ENCODE peak calls at places on chromosome 3, in four cellular contexts. Z is uterus, F is AML-193, T is heart right ventricle. E is an unnamed sample.
A peak's percentile ranks its signal among the peaks of the same experiment; 100 is the strongest.

GRCh38 chr3:69097407-69098086 is 12.8 kb downstream of the ARL6IP5 start:
- DNase-seq in F (peak; percentile 56), Z (no peak), T (no peak), E (no peak)

GRCh38 chr3:70281663-70282062 is 30.8 kb downstream of the MDFIC2 start:
- DNase-seq in Z (no peak), F (no peak), T (no peak), E (no peak)

GRCh38 chr3:78963771-78964170 is 804.0 kb downstream of the ROBO1 start:
- DNase-seq in T (no peak), Z (no peak), F (no peak), E (no peak)

GRCh38 chr3:85185495-85185894 is 226.7 kb downstream of the CADM2 start:
- DNase-seq in F (no peak), Z (no peak), T (no peak), E (no peak)

GRCh38 chr3:65936908-65937638 is 101.6 kb downstream of the MAGI1 start:
- DNase-seq in F (no peak), T (peak; percentile 43), Z (peak; percentile 26), E (no peak)

GRCh38 chr3:114892117-114892870 is 254.8 kb downstream of the ZBTB20 start:
- DNase-seq in F (no peak), T (no peak), Z (no peak), E (no peak)

GRCh38 chr3:8204846-8205624 is 296.6 kb upstream of the LMCD1 start:
- DNase-seq in Z (no peak), T (no peak), F (no peak), E (no peak)

GRCh38 chr3:172666181-172666872 is 44.5 kb downstream of the NCEH1 start:
- DNase-seq in Z (no peak), F (no peak), T (no peak), E (no peak)

GRCh38 chr3:157335677-157336076 is 101.0 kb upstream of the PTX3 start:
- DNase-seq in Z (no peak), F (no peak), T (no peak), E (no peak)

GRCh38 chr3:186054481-186055399 is 54.1 kb downstream of the ETV5 start:
- DNase-seq in Z (no peak), T (no peak), F (no peak), E (no peak)

GRCh38 chr3:110123929-110124328 is 786.6 kb upstream of the DPPA4 start:
- DNase-seq in F (no peak), Z (no peak), T (no peak), E (no peak)

GRCh38 chr3:72665701-72666443 is 182.4 kb downstream of the SHQ1 start:
- DNase-seq in T (peak; percentile 15), F (peak; percentile 32), Z (no peak), E (no peak)

GRCh38 chr3:175336406-175337133 is 477.4 kb downstream of the NAALADL2 start:
- DNase-seq in F (no peak), Z (no peak), T (no peak), E (no peak)

GRCh38 chr3:37974121-37974927 is 16.3 kb upstream of the VILL start:
- DNase-seq in F (peak; percentile 65), T (peak; percentile 67), Z (peak; percentile 50), E (peak; percentile 70)

GRCh38 chr3:18223591-18224338 is 201.4 kb downstream of the SATB1 start:
- DNase-seq in T (no peak), Z (no peak), F (peak; percentile 6), E (no peak)

GRCh38 chr3:102230057-102230456 is 204.8 kb upstream of the ZPLD1 start:
- DNase-seq in F (peak; percentile 64), Z (no peak), T (no peak), E (no peak)

GRCh38 chr3:119194237-119195150 is 21.1 kb downstream of the UPK1B start:
- DNase-seq in F (no peak), T (no peak), Z (no peak), E (no peak)

GRCh38 chr3:28053759-28054158 is 187.7 kb upstream of the CMC1 start:
- DNase-seq in F (no peak), Z (no peak), T (no peak), E (no peak)

GRCh38 chr3:193499152-193499551 is 55.5 kb downstream of the ATP13A4 start:
- DNase-seq in Z (no peak), F (peak; percentile 6), T (no peak), E (no peak)

GRCh38 chr3:184145120-184145524 is 10.0 kb downstream of the EIF2B5 start:
- DNase-seq in F (no peak), T (peak; percentile 49), Z (peak; percentile 37), E (no peak)